ENCODE peak calls at places on chromosomes 2 and 18, in nine cellular contexts. V is heart right ventricle; N is naive thymus-derived CD4-positive, alpha-beta T cell; R is adipocyte; O is breast epithelium; S is heart left ventricle; K is CD8-positive, alpha-beta memory T cell; Q is esophagus muscularis mucosa; I is fibroblast of lung. C is an unnamed sample.
A peak's percentile ranks its signal among the peaks of the same experiment; 100 is the strongest.

GRCh38 chr2:196233808-196234501 is 62.6 kb upstream of the STK17B start:
- DNase-seq in V (no peak), I (no peak), R (peak; percentile 29), N (peak; percentile 62), K (no peak), Q (no peak), O (no peak), S (no peak), C (no peak)

GRCh38 chr2:74007120-74007519 is 22.4 kb downstream of the TET3 start:
- DNase-seq in S (no peak), Q (no peak), R (peak; percentile 34), O (no peak), V (no peak), K (no peak), I (no peak), N (no peak), C (no peak)

GRCh38 chr2:206527153-206527552 is 83.8 kb downstream of the ADAM23 start:
- DNase-seq in V (no peak), S (no peak), K (no peak), Q (no peak), I (no peak), N (no peak), O (no peak), R (no peak), C (no peak)

GRCh38 chr18:38350141-38350540 is 784.5 kb upstream of the CELF4 start:
- DNase-seq in O (no peak), I (no peak), K (no peak), N (no peak), Q (no peak), R (no peak), V (no peak), S (no peak), C (no peak)

GRCh38 chr2:203582468-203582867 is 47.4 kb upstream of the RAPH1 start:
- DNase-seq in K (no peak), N (no peak), O (no peak), I (peak; percentile 57), Q (no peak), R (peak; percentile 47), V (no peak), S (no peak), C (no peak)

GRCh38 chr2:188746727-188747126 is 227.4 kb upstream of the COL3A1 start:
- DNase-seq in I (peak; percentile 61), Q (no peak), K (no peak), N (no peak), S (no peak), R (peak; percentile 7), V (no peak), O (no peak), C (no peak)

GRCh38 chr2:60353863-60354262 is 199.6 kb downstream of the BCL11A start:
- DNase-seq in I (no peak), Q (peak; percentile 26), N (no peak), V (no peak), S (no peak), R (no peak), O (no peak), K (no peak), C (no peak)

GRCh38 chr2:33380001-33380609 is 96.3 kb upstream of the RASGRP3 start:
- DNase-seq in R (no peak), V (no peak), O (no peak), I (no peak), K (no peak), Q (no peak), N (no peak), S (no peak), C (no peak)

GRCh38 chr2:239193925-239194687 is 206.7 kb downstream of the HDAC4 start:
- DNase-seq in O (peak; percentile 19), N (no peak), Q (no peak), S (no peak), I (no peak), V (no peak), R (no peak), K (no peak), C (no peak)

GRCh38 chr2:86490245-86490644 is 49.1 kb downstream of the KDM3A start:
- DNase-seq in S (no peak), R (no peak), K (no peak), O (no peak), Q (no peak), I (no peak), V (no peak), N (no peak), C (no peak)

GRCh38 chr2:110215566-110216158 is 3.3 kb upstream of the MTLN start:
- DNase-seq in S (no peak), R (no peak), Q (no peak), N (no peak), K (no peak), O (no peak), I (no peak), V (no peak), C (no peak)

GRCh38 chr2:37635359-37636208 is 35.9 kb downstream of the CDC42EP3 start:
- DNase-seq in V (no peak), N (peak; percentile 34), R (peak; percentile 82), K (peak; percentile 81), Q (no peak), I (peak; percentile 75), S (peak; percentile 38), O (no peak), C (peak; percentile 65)

GRCh38 chr2:191677091-191677645 is 768 bp upstream of the NABP1 start:
- DNase-seq in O (no peak), N (no peak), I (peak; percentile 97), S (peak; percentile 40), K (no peak), Q (no peak), R (peak; percentile 87), V (no peak), C (peak; percentile 64)

GRCh38 chr2:77590298-77590917 is 68.2 kb upstream of the LRRTM4 start:
- DNase-seq in O (no peak), I (no peak), K (no peak), N (no peak), R (no peak), Q (no peak), S (no peak), V (no peak), C (no peak)

GRCh38 chr2:41495050-41495449 is 552.8 kb upstream of the PKDCC start:
- DNase-seq in K (no peak), R (no peak), I (no peak), N (no peak), V (no peak), Q (no peak), O (no peak), S (no peak), C (no peak)
- H3K9me3 ChIP-seq in K (peaks cover 20% of the 10 kb centered on the region), R (peaks cover 48% of the 10 kb centered on the region), I (no peaks in the 10 kb centered on the region), N (peaks cover 10% of the 10 kb centered on the region), V (peaks cover 6% of the 10 kb centered on the region), Q (peaks cover 40% of the 10 kb centered on the region), O (peaks cover 44% of the 10 kb centered on the region), S (peaks cover 49% of the 10 kb centered on the region), C (peaks cover 8% of the 10 kb centered on the region)

DNA sequence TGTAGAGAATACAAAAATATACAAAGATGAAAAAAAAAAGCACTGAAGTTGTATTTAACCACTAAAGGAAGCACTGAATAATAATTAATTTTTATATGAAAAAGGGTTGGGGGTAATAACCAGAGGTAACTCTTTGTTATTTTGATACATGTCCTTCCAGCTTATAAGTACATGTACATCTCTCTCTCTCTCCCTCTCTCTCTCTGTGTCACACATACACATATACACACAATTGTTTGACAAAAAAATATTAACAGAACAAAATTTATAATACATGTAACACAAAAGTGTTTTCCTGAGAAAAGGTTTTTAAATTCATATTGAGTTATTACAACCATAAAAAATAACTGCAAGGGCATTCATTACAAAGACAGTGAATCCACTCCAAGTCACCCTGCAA is 4.6 kb downstream of the WIPF1 start:
- DNase-seq in K (no peak), Q (no peak), I (no peak), O (no peak), S (no peak), N (no peak), V (no peak), R (no peak), C (no peak)
- H3K4me1 ChIP-seq in K (peaks cover 52% of the 10 kb centered on the region), Q (peaks cover 63% of the 10 kb centered on the region), I (peaks cover 24% of the 10 kb centered on the region), O (no peaks in the 10 kb centered on the region), S (peaks cover 6% of the 10 kb centered on the region), N (peaks cover 44% of the 10 kb centered on the region), V (peaks cover 2% of the 10 kb centered on the region), R (peaks cover 61% of the 10 kb centered on the region), C (peaks cover 7% of the 10 kb centered on the region)

DNA sequence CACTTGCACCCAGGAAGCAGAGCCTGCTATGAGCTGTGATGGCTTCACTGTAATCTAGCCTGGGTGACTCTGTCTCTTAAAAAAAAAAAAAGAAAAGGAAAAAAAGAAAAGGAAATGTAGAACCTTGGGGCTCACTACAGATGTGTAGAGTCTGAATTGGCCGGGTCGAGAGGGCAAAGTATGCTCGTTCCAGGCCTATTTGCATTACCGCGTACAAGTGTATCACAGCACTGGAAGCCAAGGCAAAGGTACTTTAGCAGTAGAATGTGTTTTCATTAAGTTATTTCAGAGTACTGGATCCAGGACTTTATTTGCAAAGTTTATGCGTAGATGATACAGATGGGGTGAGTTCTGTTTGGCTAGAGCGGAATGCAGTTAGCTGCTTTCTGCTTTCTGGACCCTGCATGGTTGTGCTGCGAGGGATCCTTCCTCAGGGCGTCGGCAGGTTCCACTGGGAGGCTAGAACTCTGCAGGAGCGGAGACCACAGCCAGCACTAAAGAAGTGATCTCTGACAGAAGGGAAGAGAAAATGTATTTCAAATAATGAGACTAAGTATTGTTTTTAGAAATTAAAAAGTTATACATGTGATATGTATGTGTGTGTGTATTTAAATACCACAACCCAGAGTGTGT is 51.8 kb downstream of the LDLRAD4 start:
- DNase-seq in R (no peak), I (no peak), Q (no peak), V (no peak), O (no peak), N (no peak), K (no peak), S (no peak), C (no peak)
- H3K4me3 ChIP-seq in R (no peak overlapping the region), I (no peak overlapping the region), Q (no peak overlapping the region), V (no peak overlapping the region), O (no peak overlapping the region), N (no peak overlapping the region), K (no peak overlapping the region), S (no peak overlapping the region), C (no peak overlapping the region)

GRCh38 chr18:58580078-58580477 is 48.8 kb downstream of the ALPK2 start:
- DNase-seq in V (no peak), K (no peak), N (no peak), O (no peak), Q (no peak), I (peak; percentile 51), S (no peak), R (peak; percentile 67), C (no peak)
- H3K9me3 ChIP-seq in V (no peaks in the 10 kb centered on the region), K (no peaks in the 10 kb centered on the region), N (no peaks in the 10 kb centered on the region), O (no peaks in the 10 kb centered on the region), Q (no peaks in the 10 kb centered on the region), I (no peaks in the 10 kb centered on the region), S (no peaks in the 10 kb centered on the region), R (no peaks in the 10 kb centered on the region), C (no peaks in the 10 kb centered on the region)

GRCh38 chr18:45666006-45666405 is 50.7 kb downstream of the SLC14A2 start:
- DNase-seq in R (no peak), O (no peak), S (no peak), I (no peak), K (no peak), Q (no peak), V (no peak), N (no peak), C (no peak)
- H3K4me1 ChIP-seq in R (peaks cover 26% of the 10 kb centered on the region), O (no peaks in the 10 kb centered on the region), S (no peaks in the 10 kb centered on the region), I (peaks cover 10% of the 10 kb centered on the region), K (peaks cover 54% of the 10 kb centered on the region), Q (peaks cover 32% of the 10 kb centered on the region), V (peaks cover 16% of the 10 kb centered on the region), N (peaks cover 41% of the 10 kb centered on the region), C (no peaks in the 10 kb centered on the region)

DNA sequence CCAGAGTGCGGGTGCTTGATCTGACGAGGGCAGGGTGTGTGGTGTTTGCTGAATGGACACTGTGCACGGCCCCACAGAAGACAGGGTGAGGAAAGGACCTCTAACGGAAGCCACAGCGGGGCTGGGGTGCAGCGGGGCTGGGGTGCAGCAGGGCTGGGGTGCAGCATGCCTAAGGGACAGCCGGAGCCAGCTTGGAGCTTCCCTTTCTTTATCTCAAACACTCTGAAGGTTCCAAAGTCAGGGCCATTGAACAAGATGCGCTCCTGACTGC is 35.0 kb downstream of the PXDN start:
- DNase-seq in O (peak; percentile 40), S (no peak), I (no peak), N (no peak), R (no peak), Q (no peak), K (no peak), V (no peak), C (no peak)
- H3K4me3 ChIP-seq in O (no peak overlapping the region), S (no peak overlapping the region), I (no peak overlapping the region), N (no peak overlapping the region), R (no peak overlapping the region), Q (no peak overlapping the region), K (no peak overlapping the region), V (no peak overlapping the region), C (no peak overlapping the region)

C was measured in aorta.